ENCODE peak calls at places on chromosomes 2 and 18, in eight cellular contexts. F, C, S, I, K, Q, T and B are unnamed samples.

GRCh38 chr18:41075212-41075611 is 879.8 kb upstream of the PIK3C3 start:
- DNase-seq in F (no peak), C (peak; percentile 47), S (no peak), I (no peak), K (no peak), Q (peak; percentile 11), T (peak; percentile 97), B (no peak)

GRCh38 chr2:148720501-148720998 is 76.0 kb downstream of the EPC2 start:
- DNase-seq in F (no peak), C (no peak), S (peak; percentile 62), I (no peak), K (no peak), Q (no peak), T (no peak), B (no peak)

GRCh38 chr2:47867205-47867604 is 39.1 kb downstream of the FBXO11 start:
- DNase-seq in F (no peak), C (peak; percentile 77), S (no peak), I (no peak), K (no peak), Q (no peak), T (peak; percentile 84), B (no peak)

GRCh38 chr2:10987861-10988260 is 76.1 kb downstream of the KCNF1 start:
- DNase-seq in F (no peak), C (peak; percentile 21), S (no peak), I (no peak), K (no peak), Q (no peak), T (no peak), B (no peak)

GRCh38 chr2:230893338-230893737 is 28.6 kb downstream of the ITM2C start:
- DNase-seq in F (no peak), C (no peak), S (peak; percentile 25), I (no peak), K (no peak), Q (no peak), T (no peak), B (no peak)

GRCh38 chr18:57429607-57430165 is 5.5 kb upstream of the ONECUT2 start:
- DNase-seq in F (no peak), C (no peak), S (no peak), I (no peak), K (no peak), Q (peak; percentile 83), T (no peak), B (no peak)

GRCh38 chr18:12086249-12086648 is 7.4 kb upstream of the ANKRD62 start:
- DNase-seq in F (no peak), C (no peak), S (no peak), I (no peak), K (no peak), Q (no peak), T (no peak), B (no peak)

GRCh38 chr2:9558948-9559381 is 3.3 kb upstream of the ADAM17 start:
- DNase-seq in F (peak; percentile 41), C (peak; percentile 99), S (no peak), I (no peak), K (no peak), Q (no peak), T (peak; percentile 97), B (no peak)

GRCh38 chr2:66845307-66845706 is 410.4 kb downstream of the MEIS1 start:
- DNase-seq in F (no peak), C (no peak), S (no peak), I (no peak), K (no peak), Q (no peak), T (no peak), B (no peak)

GRCh38 chr18:28112056-28112470 is 64.9 kb downstream of the CDH2 start:
- DNase-seq in F (no peak), C (peak; percentile 14), S (no peak), I (no peak), K (no peak), Q (no peak), T (peak; percentile 95), B (no peak)

DNA sequence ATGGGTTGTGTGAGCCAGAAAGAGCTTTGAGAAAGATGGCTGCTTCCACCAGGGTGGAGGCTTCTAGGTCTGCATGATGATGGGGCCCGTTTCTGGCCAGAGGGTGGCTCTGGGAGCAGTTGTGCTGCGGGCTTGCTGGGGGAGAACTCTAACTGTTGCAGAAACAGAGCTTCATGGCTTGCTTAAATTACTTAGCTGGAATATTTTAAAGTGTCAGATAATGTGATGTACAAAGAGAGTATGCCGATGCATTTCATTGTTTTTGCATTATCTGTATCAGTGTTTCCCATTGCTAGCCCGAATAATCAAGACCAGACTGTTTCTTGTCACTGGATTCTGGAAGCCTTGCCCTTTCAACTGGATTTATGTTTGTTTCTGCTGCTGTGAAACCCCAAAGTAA is 6.3 kb upstream of the DRC1 start:
- DNase-seq in F (no peak), C (no peak), S (no peak), I (no peak), K (no peak), Q (no peak), T (no peak), B (no peak)
- H3K27me3 ChIP-seq in F (no peaks in the 10 kb centered on the region), C (no peaks in the 10 kb centered on the region), S (no peaks in the 10 kb centered on the region), I (no peaks in the 10 kb centered on the region), K (no peaks in the 10 kb centered on the region), Q (no peaks in the 10 kb centered on the region), T (no peaks in the 10 kb centered on the region), B (no peaks in the 10 kb centered on the region)

GRCh38 chr2:31578316-31578715 is 2.4 kb downstream of the SRD5A2 start:
- DNase-seq in F (no peak), C (no peak), S (no peak), I (no peak), K (no peak), Q (no peak), T (no peak), B (no peak)

GRCh38 chr2:31577143-31577542 is 3.6 kb downstream of the SRD5A2 start:
- DNase-seq in F (no peak), C (no peak), S (no peak), I (no peak), K (no peak), Q (no peak), T (no peak), B (no peak)

GRCh38 chr2:31579996-31580320 is 780 bp downstream of the SRD5A2 start:
- DNase-seq in F (no peak), C (peak; percentile 5), S (no peak), I (no peak), K (no peak), Q (no peak), T (no peak), B (no peak)

GRCh38 chr2:31581124-31581795 is 522 bp upstream of the SRD5A2 start:
- DNase-seq in F (no peak), C (no peak), S (no peak), I (no peak), K (no peak), Q (no peak), T (no peak), B (no peak)

DNA sequence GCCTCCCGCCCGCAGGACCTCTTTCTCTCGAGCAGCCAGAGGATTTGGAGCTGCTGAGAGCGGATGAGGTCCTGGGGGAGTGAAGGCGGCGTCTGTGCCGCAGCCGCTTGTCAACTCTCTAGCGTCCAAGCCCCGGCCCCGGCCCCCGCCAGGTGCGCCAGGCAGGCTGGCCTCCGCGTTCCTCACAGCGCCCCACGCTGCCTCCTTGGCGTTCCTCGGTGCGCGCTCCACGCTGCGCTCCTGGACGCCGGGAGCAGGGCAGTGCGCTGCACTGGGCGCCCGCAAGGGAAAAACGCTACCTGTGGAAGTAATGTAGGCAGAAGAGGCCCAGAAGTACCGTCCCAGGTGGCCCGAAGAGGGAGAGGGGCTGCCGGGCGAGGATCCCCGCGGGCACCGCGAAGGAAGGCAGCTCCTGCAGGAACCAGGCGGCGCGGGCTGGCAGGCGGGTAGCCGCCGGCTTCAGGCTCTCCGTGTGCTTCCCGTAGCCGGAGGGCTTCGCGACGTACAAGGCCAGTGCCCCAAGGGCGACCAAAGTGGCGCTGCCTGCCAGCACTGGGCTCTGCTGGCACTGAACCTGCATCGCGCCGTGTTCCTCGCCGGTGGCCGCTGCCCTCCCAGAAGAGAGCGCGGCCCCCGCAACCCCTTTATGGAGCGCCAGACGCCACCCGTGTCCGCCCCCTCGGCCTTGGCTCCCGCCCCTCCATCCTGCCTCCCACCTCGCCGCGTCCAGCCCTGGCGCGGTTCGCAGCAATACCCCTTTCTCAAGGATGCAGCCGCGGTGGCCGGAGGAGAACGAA is at the start of gene SRD5A2:
- DNase-seq in F (no peak), C (peak; percentile 27), S (no peak), I (no peak), K (no peak), Q (peak; percentile 69), T (no peak), B (no peak)
- H3K27me3 ChIP-seq in F (peaks cover 4% of the 10 kb centered on the region), C (peaks cover 22% of the 10 kb centered on the region), S (peaks cover 34% of the 10 kb centered on the region), I (no peaks in the 10 kb centered on the region), K (peaks cover 8% of the 10 kb centered on the region), Q (peaks cover 64% of the 10 kb centered on the region), T (peaks cover 19% of the 10 kb centered on the region), B (peaks cover 41% of the 10 kb centered on the region)

DNA sequence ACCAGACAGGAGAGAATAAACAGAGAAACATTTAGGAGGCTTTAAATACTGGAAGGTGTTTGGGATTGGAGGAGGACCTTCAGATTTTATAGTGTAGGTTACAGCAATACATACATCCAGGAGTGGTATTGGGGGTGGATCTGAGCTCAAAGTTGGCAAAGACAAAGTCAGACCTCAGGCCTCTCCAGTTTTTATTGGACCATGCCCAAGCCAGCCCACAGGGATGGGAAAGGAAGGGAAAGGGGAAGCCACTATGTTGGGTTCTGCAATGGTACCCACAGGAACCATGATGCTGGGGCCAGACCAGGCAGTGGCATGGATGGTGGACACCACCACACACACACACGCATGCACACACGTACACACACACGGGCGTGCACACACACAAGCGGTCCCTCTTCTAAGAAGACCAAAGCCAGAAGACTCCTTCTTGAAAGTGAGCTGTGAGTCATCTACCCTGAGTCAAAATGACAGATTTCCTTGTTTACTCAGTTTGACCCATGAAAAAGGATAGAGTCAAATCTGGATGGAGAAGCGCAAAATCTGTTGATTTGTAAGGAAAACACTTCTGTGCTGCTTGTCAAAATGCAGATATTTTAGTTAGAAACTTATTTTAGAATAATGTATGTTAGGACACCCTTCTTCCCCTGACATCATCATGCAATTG is 87.9 kb downstream of the TRABD2A start:
- DNase-seq in F (no peak), C (no peak), S (no peak), I (no peak), K (no peak), Q (no peak), T (peak; percentile 55), B (no peak)
- H3K27me3 ChIP-seq in F (no peaks in the 10 kb centered on the region), C (no peaks in the 10 kb centered on the region), S (no peaks in the 10 kb centered on the region), I (no peaks in the 10 kb centered on the region), K (no peaks in the 10 kb centered on the region), Q (no peaks in the 10 kb centered on the region), T (no peaks in the 10 kb centered on the region), B (no peaks in the 10 kb centered on the region)

DNA sequence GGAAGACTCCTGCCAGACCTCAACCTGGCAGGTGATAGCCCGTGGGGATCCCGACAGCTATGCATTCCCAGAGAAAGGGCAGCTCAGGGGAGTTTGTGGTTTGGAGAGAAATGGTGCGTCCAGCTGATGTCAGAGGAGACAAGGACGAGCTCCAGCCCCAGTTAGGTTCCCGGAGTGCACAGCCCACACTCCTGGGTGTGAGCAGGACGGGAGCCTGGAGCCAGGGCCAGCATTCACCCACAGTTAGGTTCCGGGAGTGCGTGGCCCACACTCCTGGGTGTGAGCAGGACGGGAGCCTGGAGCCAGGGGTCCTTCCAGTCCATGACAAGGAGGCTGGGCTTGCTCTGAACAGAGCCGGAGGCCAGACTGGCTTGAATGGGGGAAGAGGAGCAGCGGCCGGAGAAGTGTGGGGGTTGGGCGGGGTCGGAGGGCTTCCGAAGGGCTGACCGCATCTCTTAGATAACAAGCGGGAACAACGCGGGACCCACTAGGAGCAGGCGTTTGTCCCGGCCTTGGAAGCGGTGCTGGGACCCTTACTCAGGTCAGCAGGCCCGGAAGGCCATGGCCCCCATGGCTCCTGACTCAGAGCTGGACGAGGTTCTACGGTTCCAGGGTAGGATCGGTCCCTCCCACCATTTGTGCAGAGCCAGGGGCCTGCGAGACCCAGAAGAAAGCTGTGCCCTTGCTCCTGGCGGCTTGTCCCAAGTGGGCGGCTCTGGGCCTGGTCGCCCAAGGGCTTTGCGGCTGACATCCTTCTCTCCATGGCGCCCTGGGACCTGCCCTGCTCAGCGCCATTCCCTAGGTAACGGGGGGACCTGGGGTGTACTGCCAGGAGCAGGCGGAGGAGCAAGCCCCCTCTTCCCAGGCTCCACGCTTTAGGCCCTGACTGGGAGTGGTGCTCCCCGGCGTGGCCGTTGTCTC is 185.6 kb downstream of the RTP5 start:
- DNase-seq in F (no peak), C (no peak), S (peak; percentile 54), I (no peak), K (no peak), Q (no peak), T (no peak), B (no peak)
- H3K27me3 ChIP-seq in F (no peaks in the 10 kb centered on the region), C (peaks cover 15% of the 10 kb centered on the region), S (peaks cover 42% of the 10 kb centered on the region), I (no peaks in the 10 kb centered on the region), K (no peaks in the 10 kb centered on the region), Q (peaks cover 48% of the 10 kb centered on the region), T (peaks cover 38% of the 10 kb centered on the region), B (no peaks in the 10 kb centered on the region)